ENCODE peak calls at places on chromosomes 11 and 22, in four cellular contexts. W is left lung, Y is GM23338, H is aorta. P is an unnamed sample.
A peak's percentile ranks its signal among the peaks of the same experiment; 100 is the strongest.

GRCh38 chr11:78310500-78310909 is 107.1 kb downstream of the GAB2 start:
- ATAC-seq in W (peak; percentile 19), Y (no peak), H (peak; percentile 81), P (peak; percentile 55)

GRCh38 chr11:48150213-48150612 is 66.4 kb upstream of the OR4B1 start:
- ATAC-seq in H (no peak), Y (no peak), W (no peak), P (no peak)

GRCh38 chr11:104876324-104876723 is 21.9 kb downstream of the CASP12 start:
- ATAC-seq in W (no peak), H (no peak), Y (no peak), P (no peak)

GRCh38 chr11:95647355-95647754 is 142.2 kb downstream of the FAM76B start:
- ATAC-seq in Y (no peak), W (peak; percentile 42), H (peak; percentile 81), P (peak; percentile 91)

GRCh38 chr11:18669629-18670162 is 28.9 kb upstream of the TMEM86A start:
- ATAC-seq in Y (peak; percentile 36), W (no peak), H (no peak), P (no peak)

GRCh38 chr11:124670732-124671131 is 2.8 kb downstream of the SIAE start:
- ATAC-seq in Y (no peak), H (no peak), W (no peak), P (no peak)

GRCh38 chr11:108639146-108639545 is 25.7 kb upstream of the DDX10 start:
- ATAC-seq in W (no peak), H (no peak), Y (no peak), P (no peak)

GRCh38 chr11:78564037-78564888 is 10.4 kb downstream of the NARS2 start:
- ATAC-seq in Y (peak; percentile 57), H (peak; percentile 80), W (peak; percentile 70), P (peak; percentile 58)

GRCh38 chr22:33465554-33465953 is 407.4 kb upstream of the SYN3 start:
- ATAC-seq in H (no peak), W (no peak), Y (no peak), P (no peak)

GRCh38 chr11:78541537-78541936 is 33.1 kb downstream of the NARS2 start:
- ATAC-seq in H (no peak), Y (no peak), W (no peak), P (no peak)

GRCh38 chr11:97977726-97978125 is 1043.0 kb upstream of the CNTN5 start:
- ATAC-seq in H (no peak), Y (no peak), W (no peak), P (no peak)

GRCh38 chr11:35541621-35542375 is 16.4 kb upstream of the PAMR1 start:
- ATAC-seq in H (peak; percentile 77), Y (no peak), W (peak; percentile 63), P (peak; percentile 83)

GRCh38 chr11:126476977-126477376 is 121.5 kb downstream of the ST3GAL4 start:
- ATAC-seq in H (no peak), W (no peak), Y (no peak), P (no peak)

GRCh38 chr22:20641198-20641892 is 132.6 kb upstream of the SERPIND1 start:
- ATAC-seq in Y (no peak), H (no peak), W (no peak), P (no peak)

GRCh38 chr11:66340596-66341501 is 4.1 kb downstream of the BRMS1 start:
- ATAC-seq in W (no peak), Y (no peak), H (no peak), P (no peak)

GRCh38 chr11:69787457-69787856 is 12.3 kb upstream of the FGF4 start:
- ATAC-seq in W (no peak), Y (peak; percentile 90), H (no peak), P (no peak)

GRCh38 chr11:87437133-87437843 is 399.6 kb downstream of the TMEM135 start:
- ATAC-seq in Y (no peak), H (no peak), W (no peak), P (no peak)

GRCh38 chr11:114384487-114384886 is 15.8 kb downstream of the C11orf71 start:
- ATAC-seq in H (no peak), W (no peak), Y (no peak), P (no peak)

GRCh38 chr11:4496555-4497248 is 14.3 kb downstream of the OR52K1 start:
- ATAC-seq in H (no peak), Y (no peak), W (no peak), P (no peak)

GRCh38 chr11:28144808-28145207 is 36.6 kb downstream of the METTL15 start:
- ATAC-seq in W (no peak), Y (no peak), H (no peak), P (no peak)

GRCh38 chr11:69044111-69045013 is 4.4 kb upstream of the TPCN2 start:
- ATAC-seq in Y (peak; percentile 78), W (peak; percentile 62), H (peak; percentile 59), P (peak; percentile 29)

GRCh38 chr22:44837481-44837880 is 85.1 kb downstream of the ARHGAP8 start:
- ATAC-seq in W (no peak), Y (peak; percentile 76), H (no peak), P (no peak)

GRCh38 chr11:70505331-70505731 is 107.0 kb downstream of the CTTN start:
- ATAC-seq in H (no peak), W (no peak), Y (no peak), P (no peak)

GRCh38 chr11:9825315-9825714 is 161.4 kb downstream of the SWAP70 start:
- ATAC-seq in H (no peak), Y (no peak), W (no peak), P (no peak)

GRCh38 chr11:126736682-126737404 is 263.7 kb downstream of the KIRREL3 start:
- ATAC-seq in H (no peak), Y (peak; percentile 54), W (no peak), P (no peak)

GRCh38 chr11:6570691-6571427 is 32.6 kb downstream of the RRP8 start:
- ATAC-seq in H (peak; percentile 27), W (no peak), Y (peak; percentile 39), P (no peak)

GRCh38 chr11:95089620-95090542 is at the start of gene ENDOD1:
- ATAC-seq in W (peak; percentile 98), Y (peak; percentile 93), H (peak; percentile 97), P (peak; percentile 99)

GRCh38 chr11:79400717-79401330 is 40.0 kb downstream of the TENM4 start:
- ATAC-seq in H (no peak), W (peak; percentile 92), Y (peak; percentile 98), P (peak; percentile 54)

GRCh38 chr22:36546932-36547331 is 18.0 kb upstream of the EIF3D start:
- ATAC-seq in H (no peak), W (peak; percentile 62), Y (no peak), P (no peak)

GRCh38 chr11:61306221-61306620 is 11.1 kb upstream of the VWCE start:
- ATAC-seq in W (no peak), H (no peak), Y (no peak), P (no peak)

GRCh38 chr22:45223304-45224117 is 17.2 kb downstream of the KIAA0930 start:
- ATAC-seq in W (no peak), Y (no peak), H (no peak), P (no peak)

GRCh38 chr11:100515087-100515486 is 172.0 kb upstream of the ARHGAP42 start:
- ATAC-seq in Y (peak; percentile 94), H (no peak), W (no peak), P (no peak)

DNA sequence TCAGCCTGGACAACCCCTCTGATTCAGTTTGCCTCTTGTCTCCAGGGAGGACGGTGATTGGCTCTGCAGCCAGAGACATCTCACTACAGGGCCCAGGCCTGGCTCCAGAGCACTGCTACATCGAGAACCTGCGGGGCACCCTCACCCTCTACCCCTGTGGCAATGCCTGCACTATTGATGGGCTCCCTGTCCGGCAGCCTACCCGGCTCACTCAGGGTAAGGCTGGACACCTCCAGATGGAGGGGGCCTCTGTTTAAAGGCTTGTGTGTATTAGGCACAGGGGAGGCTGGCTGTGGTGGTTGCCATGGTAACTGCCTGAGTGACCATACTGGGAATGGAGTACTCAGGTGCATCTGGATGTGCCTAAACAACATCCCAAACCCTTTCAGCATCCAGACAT is 8.6 kb downstream of the PHLDB1 start:
- ATAC-seq in W (no peak), H (no peak), Y (peak; percentile 5), P (no peak)
- H3K4me3 ChIP-seq in W (no peak overlapping the region), H (no peak overlapping the region), Y (peak overlapping the region; percentile 7), P (no peak overlapping the region)

DNA sequence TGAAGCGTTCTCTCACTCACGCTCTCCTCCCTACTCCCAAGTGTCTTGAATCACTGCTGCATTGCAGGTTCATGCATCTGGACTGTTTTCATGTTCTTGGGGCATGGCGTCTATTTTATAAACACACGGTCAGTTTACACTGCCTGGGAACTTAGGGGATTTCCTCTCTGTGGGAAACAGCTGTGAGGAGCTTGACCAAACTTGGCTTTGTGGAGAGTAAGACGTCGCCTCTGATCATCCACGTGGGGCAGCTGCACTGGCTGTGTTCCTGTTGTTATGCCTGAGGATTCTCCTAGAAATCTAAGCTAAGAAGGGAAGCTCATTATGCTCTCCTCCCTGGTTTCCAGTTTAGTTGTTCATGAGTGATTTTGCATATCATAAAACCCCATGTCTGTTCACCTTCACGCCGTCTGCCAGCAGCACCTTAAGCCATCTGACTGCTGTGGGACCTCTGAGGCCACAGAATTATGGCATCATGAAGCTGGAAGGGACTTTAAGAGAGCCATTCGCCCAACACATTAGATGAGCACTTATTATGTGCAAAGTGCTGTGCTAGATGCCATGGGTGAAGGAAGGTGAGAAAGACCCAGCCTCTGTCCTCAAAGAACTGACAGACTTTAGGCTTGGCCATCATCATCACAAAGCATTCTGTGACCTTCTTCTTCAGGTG is 38.8 kb upstream of the POU2AF1 start:
- ATAC-seq in H (peak; percentile 39), Y (no peak), W (peak; percentile 69), P (peak; percentile 88)
- H3K4me1 ChIP-seq in H (peaks cover 7% of the 10 kb centered on the region), Y (no peaks in the 10 kb centered on the region), W (peaks cover 15% of the 10 kb centered on the region), P (peaks cover 26% of the 10 kb centered on the region)

DNA sequence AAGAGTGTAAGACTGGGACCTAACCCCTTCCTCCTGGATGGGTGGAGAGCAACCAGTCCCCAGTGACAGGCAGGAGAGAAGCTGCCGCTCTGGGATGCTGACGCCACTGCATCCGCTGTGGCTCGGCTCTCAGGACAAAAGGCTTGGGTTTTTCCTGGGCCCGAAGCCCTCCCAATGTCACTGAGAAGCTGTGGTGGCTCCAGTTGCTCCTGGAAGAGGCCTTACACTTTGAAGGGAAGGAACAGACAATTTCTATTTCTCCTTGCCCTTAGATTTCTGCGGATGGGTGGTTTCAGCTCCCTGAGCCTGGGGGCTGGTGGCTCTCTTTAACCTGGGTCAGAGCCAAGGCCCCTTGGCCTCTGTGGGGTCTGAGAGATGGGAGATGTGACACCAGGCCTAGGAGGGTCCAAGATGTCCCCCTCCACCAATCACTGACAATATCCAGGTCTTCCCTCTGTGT is 21.4 kb downstream of the TPBGL start:
- ATAC-seq in Y (peak; percentile 6), H (no peak), W (peak; percentile 1), P (no peak)
- H3K4me3 ChIP-seq in Y (no peak overlapping the region), H (no peak overlapping the region), W (no peak overlapping the region), P (no peak overlapping the region)

DNA sequence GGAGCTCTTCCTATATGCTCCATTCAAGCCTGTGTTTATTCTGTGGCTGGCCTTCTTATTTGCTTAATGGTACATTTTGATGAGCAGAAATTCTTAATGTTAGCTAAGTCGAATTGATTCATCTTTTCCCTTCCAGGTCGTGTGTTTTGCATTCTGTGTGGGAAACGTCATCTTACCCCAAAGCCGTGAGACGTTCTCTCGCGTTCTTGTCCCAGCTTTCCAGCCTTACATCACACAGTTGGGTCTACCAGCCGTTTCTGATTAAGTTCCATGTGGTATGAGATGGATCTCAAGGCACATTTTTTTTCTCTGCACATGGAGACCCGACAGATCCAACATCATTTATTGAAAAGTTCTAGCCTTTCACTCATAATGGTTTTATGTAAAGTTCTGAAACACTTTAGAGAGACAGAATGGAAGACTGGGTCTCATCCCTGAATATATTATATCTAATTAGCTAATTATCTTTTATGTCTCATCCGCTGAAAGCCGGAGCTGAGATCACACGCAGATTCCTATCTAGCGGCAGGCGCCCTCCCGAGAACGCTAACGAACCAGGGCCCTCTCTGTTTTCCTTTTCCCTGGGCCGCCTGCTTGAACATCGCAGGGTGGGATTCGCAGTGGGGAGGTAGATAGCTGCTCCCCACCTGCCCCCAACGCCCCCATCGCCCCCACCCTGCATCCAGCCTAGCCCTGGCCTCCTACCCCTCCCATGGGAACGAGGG is 1162.2 kb downstream of the BRD1 start:
- ATAC-seq in W (no peak), Y (no peak), H (no peak), P (no peak)
- H3K4me1 ChIP-seq in W (no peaks in the 10 kb centered on the region), Y (no peaks in the 10 kb centered on the region), H (no peaks in the 10 kb centered on the region), P (no peaks in the 10 kb centered on the region)